ENCODE peak calls at places on chromosome 6, in eight cellular contexts. Q, M, L, G, C, A, D and X are unnamed samples.

GRCh38 chr6:5466459-5466858 is 205.1 kb downstream of the FARS2 start:
- DNase-seq in Q (no peak), M (peak; percentile 76), L (peak; percentile 88), G (no peak), C (peak; percentile 70), A (peak; percentile 73), D (no peak), X (peak; percentile 70)

GRCh38 chr6:36326351-36326995 is 10.2 kb downstream of the BNIP5 start:
- DNase-seq in Q (no peak), M (peak; percentile 11), L (no peak), G (no peak), C (no peak), A (no peak), D (no peak), X (peak; percentile 12)

GRCh38 chr6:5303711-5304110 is 42.4 kb downstream of the FARS2 start:
- DNase-seq in Q (no peak), M (no peak), L (no peak), G (no peak), C (no peak), A (no peak), D (no peak), X (no peak)

GRCh38 chr6:52522151-52522626 is 54.7 kb downstream of the TRAM2 start:
- DNase-seq in Q (no peak), M (peak; percentile 93), L (peak; percentile 87), G (no peak), C (peak; percentile 77), A (peak; percentile 69), D (peak; percentile 61), X (peak; percentile 81)

GRCh38 chr6:7489376-7489775 is 52.1 kb upstream of the DSP start:
- DNase-seq in Q (no peak), M (no peak), L (no peak), G (no peak), C (no peak), A (no peak), D (no peak), X (no peak)

GRCh38 chr6:90193359-90193758 is 103.3 kb downstream of the BACH2 start:
- DNase-seq in Q (no peak), M (no peak), L (no peak), G (no peak), C (no peak), A (no peak), D (no peak), X (no peak)

GRCh38 chr6:87274660-87275273 is 47.6 kb upstream of the SMIM8 start:
- DNase-seq in Q (no peak), M (peak; percentile 70), L (peak; percentile 84), G (no peak), C (peak; percentile 84), A (peak; percentile 76), D (no peak), X (peak; percentile 73)

GRCh38 chr6:26552205-26552604 is 14.0 kb downstream of the HMGN4 start:
- DNase-seq in Q (no peak), M (no peak), L (no peak), G (no peak), C (no peak), A (no peak), D (no peak), X (no peak)

GRCh38 chr6:117573006-117573680 is 29.2 kb downstream of the GOPC start:
- DNase-seq in Q (no peak), M (no peak), L (no peak), G (no peak), C (no peak), A (no peak), D (no peak), X (no peak)

GRCh38 chr6:89205819-89206218 is 11.3 kb downstream of the GABRR1 start:
- DNase-seq in Q (no peak), M (no peak), L (no peak), G (no peak), C (no peak), A (no peak), D (no peak), X (no peak)

GRCh38 chr6:7106215-7106751 is 1.5 kb upstream of the RREB1 start:
- DNase-seq in Q (no peak), M (peak; percentile 32), L (no peak), G (no peak), C (no peak), A (no peak), D (no peak), X (peak; percentile 17)

GRCh38 chr6:115058414-115059211 is 715.8 kb upstream of the HS3ST5 start:
- DNase-seq in Q (no peak), M (no peak), L (no peak), G (peak; percentile 10), C (no peak), A (no peak), D (no peak), X (no peak)

GRCh38 chr6:34648808-34649207 is 47.8 kb downstream of the ILRUN start:
- DNase-seq in Q (no peak), M (no peak), L (no peak), G (no peak), C (no peak), A (no peak), D (no peak), X (no peak)

GRCh38 chr6:170291271-170292110 is 613 bp upstream of the DLL1 start:
- DNase-seq in Q (peak; percentile 83), M (no peak), L (peak; percentile 39), G (no peak), C (no peak), A (peak; percentile 32), D (peak; percentile 78), X (no peak)

GRCh38 chr6:157498817-157499216 is 117.8 kb downstream of the ZDHHC14 start:
- DNase-seq in Q (no peak), M (no peak), L (no peak), G (no peak), C (peak; percentile 4), A (no peak), D (no peak), X (no peak)

GRCh38 chr6:154537486-154537885 is 27.0 kb upstream of the CNKSR3 start:
- DNase-seq in Q (no peak), M (no peak), L (no peak), G (no peak), C (no peak), A (no peak), D (no peak), X (no peak)

GRCh38 chr6:154565331-154565730 is 54.8 kb upstream of the CNKSR3 start:
- DNase-seq in Q (no peak), M (no peak), L (no peak), G (no peak), C (no peak), A (no peak), D (no peak), X (no peak)

GRCh38 chr6:158230967-158231550 is 62.9 kb downstream of the GTF2H5 start:
- DNase-seq in Q (no peak), M (no peak), L (no peak), G (no peak), C (no peak), A (no peak), D (no peak), X (no peak)

GRCh38 chr6:144675231-144675861 is 390.2 kb downstream of the UTRN start:
- DNase-seq in Q (no peak), M (peak; percentile 31), L (no peak), G (no peak), C (peak; percentile 82), A (peak; percentile 64), D (no peak), X (peak; percentile 65)

GRCh38 chr6:149938571-149939462 is 3.0 kb upstream of the ULBP2 start:
- DNase-seq in Q (peak; percentile 55), M (no peak), L (peak; percentile 60), G (peak; percentile 83), C (peak; percentile 9), A (peak; percentile 5), D (no peak), X (no peak)
- H3K4me3 ChIP-seq in Q (peak overlapping the region; percentile 41), M (peak overlapping the region; percentile 37), L (peak overlapping the region; percentile 77), G (peak overlapping the region; percentile 51), C (peak overlapping the region; percentile 59), A (peak overlapping the region; percentile 58), D (peak overlapping the region; percentile 64), X (peak overlapping the region; percentile 54)

GRCh38 chr6:29864037-29864795 is 36.6 kb downstream of the HLA-G start:
- DNase-seq in Q (no peak), M (no peak), L (peak; percentile 43), G (no peak), C (no peak), A (no peak), D (no peak), X (no peak)
- H3K4me3 ChIP-seq in Q (no peak overlapping the region), M (no peak overlapping the region), L (no peak overlapping the region), G (no peak overlapping the region), C (no peak overlapping the region), A (no peak overlapping the region), D (no peak overlapping the region), X (no peak overlapping the region)

GRCh38 chr6:136783021-136783420 is 9.3 kb downstream of the MAP3K5 start:
- DNase-seq in Q (no peak), M (no peak), L (no peak), G (no peak), C (no peak), A (no peak), D (no peak), X (no peak)

GRCh38 chr6:136782021-136782770 is 10.1 kb downstream of the MAP3K5 start:
- DNase-seq in Q (no peak), M (peak; percentile 53), L (peak; percentile 67), G (no peak), C (peak; percentile 75), A (peak; percentile 62), D (no peak), X (peak; percentile 82)

GRCh38 chr6:136784271-136784664 is 8.0 kb downstream of the MAP3K5 start:
- DNase-seq in Q (no peak), M (no peak), L (no peak), G (no peak), C (no peak), A (no peak), D (no peak), X (no peak)

GRCh38 chr6:136784910-136785746 is 7.1 kb downstream of the MAP3K5 start:
- DNase-seq in Q (peak; percentile 70), M (no peak), L (no peak), G (peak; percentile 53), C (no peak), A (no peak), D (peak; percentile 47), X (peak; percentile 42)

GRCh38 chr6:136783495-136784270 is 8.6 kb downstream of the MAP3K5 start:
- DNase-seq in Q (no peak), M (no peak), L (no peak), G (peak; percentile 48), C (no peak), A (no peak), D (peak; percentile 34), X (no peak)
- H3K4me3 ChIP-seq in Q (peak overlapping the region; percentile 21), M (no peak overlapping the region), L (no peak overlapping the region), G (peak overlapping the region; percentile 59), C (no peak overlapping the region), A (no peak overlapping the region), D (peak overlapping the region; percentile 11), X (no peak overlapping the region)

DNA sequence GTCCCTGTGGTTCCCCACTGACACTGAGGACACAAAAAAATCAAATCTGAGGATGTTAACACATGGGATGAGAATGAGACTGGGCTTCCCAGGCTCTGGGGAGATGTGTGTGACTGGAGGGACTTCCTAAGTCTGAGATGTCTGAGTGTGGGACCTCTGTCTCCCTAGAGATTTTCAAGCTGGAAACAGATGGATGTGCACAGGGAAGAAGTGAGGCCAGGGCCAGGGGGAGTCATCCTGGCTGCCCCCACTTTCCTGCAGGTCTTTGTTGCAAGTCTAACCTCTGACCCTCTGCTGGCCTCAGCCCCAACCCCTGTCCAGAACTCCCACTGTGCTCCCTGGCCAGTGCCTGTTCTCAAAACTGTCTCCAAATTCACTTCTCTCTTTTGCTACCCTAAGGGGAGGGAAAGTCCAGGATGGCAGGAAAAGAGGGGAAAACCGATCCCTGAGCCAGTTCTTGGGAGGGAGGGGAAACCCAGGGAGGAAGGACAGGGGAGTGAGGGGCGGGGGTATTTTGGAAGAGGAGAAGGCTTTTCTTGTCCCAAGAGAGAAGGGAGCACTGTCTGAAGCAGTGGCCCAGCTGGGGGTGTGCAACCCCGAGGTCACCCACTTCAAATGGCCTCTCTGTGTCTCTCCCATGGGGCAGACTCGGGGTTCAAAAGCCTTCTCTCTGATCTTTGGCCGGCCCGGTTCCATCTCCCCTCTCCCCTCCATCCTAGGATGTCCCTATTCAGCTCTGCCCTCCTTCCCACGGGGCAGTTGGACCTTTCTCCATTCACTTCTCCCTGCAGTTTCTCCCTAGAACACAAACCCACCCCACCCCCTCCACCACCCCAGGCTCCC is 3.1 kb downstream of the PPP1R18 start:
- DNase-seq in Q (no peak), M (no peak), L (no peak), G (no peak), C (no peak), A (no peak), D (peak; percentile 37), X (peak; percentile 15)
- H3K4me3 ChIP-seq in Q (peak overlapping the region; percentile 83), M (peak overlapping the region; percentile 92), L (peak overlapping the region; percentile 100), G (peak overlapping the region; percentile 95), C (peak overlapping the region; percentile 95), A (peak overlapping the region; percentile 93), D (peak overlapping the region; percentile 83), X (peak overlapping the region; percentile 88)